ENCODE peak calls at places on chromosomes 3 and 15, in five cellular contexts. W is cardiac muscle cell, F is OCI-LY7, I is endothelial cell of umbilical vein, C is bronchial epithelial cell. D is an unnamed sample. For H3K36me3, the result is how much of the 10 kb centered on the place peaks cover.

GRCh38 chr3:131396170-131396569 is 14.6 kb downstream of the NUDT16 start:
- DNase-seq in F (no peak), C (no peak), I (no peak), W (no peak), D (no peak)

GRCh38 chr3:64266065-64266874 is 41.0 kb upstream of the PRICKLE2 start:
- DNase-seq in W (no peak), F (no peak), I (peak), C (peak), D (no peak)

GRCh38 chr15:57319226-57319918 is 56.9 kb upstream of the CGNL1 start:
- DNase-seq in W (no peak), C (no peak), I (no peak), F (no peak), D (peak)

GRCh38 chr3:30548605-30549004 is 57.8 kb upstream of the TGFBR2 start:
- DNase-seq in W (no peak), F (peak), C (peak), I (no peak), D (peak)

GRCh38 chr15:31930967-31931366 is 99.3 kb upstream of the CHRNA7 start:
- DNase-seq in I (no peak), F (no peak), W (no peak), C (no peak), D (no peak)

GRCh38 chr3:87082806-87083440 is 92.0 kb upstream of the VGLL3 start:
- DNase-seq in I (peak), W (peak), F (peak), C (peak), D (peak)

GRCh38 chr15:40454904-40455391 is 14.2 kb downstream of the BAHD1 start:
- DNase-seq in I (no peak), W (no peak), C (peak), F (no peak), D (no peak)

GRCh38 chr3:50371133-50371670 is 11.9 kb upstream of the TMEM115 start:
- DNase-seq in I (no peak), W (no peak), F (no peak), C (no peak), D (no peak)

GRCh38 chr15:83250766-83251165 is 33.7 kb downstream of the BNC1 start:
- DNase-seq in I (no peak), W (no peak), F (no peak), C (peak), D (no peak)

GRCh38 chr15:70095387-70096214 is 2.1 kb downstream of the TLE3 start:
- DNase-seq in C (no peak), W (peak), F (peak), I (peak), D (peak)

GRCh38 chr15:69394556-69395282 is 19.4 kb upstream of the KIF23 start:
- DNase-seq in F (peak), I (peak), C (peak), W (peak), D (peak)

GRCh38 chr15:70524470-70524869 is 238.9 kb downstream of the UACA start:
- DNase-seq in F (no peak), C (no peak), W (no peak), I (no peak), D (no peak)

GRCh38 chr3:39128951-39129350 is 21.5 kb downstream of the TTC21A start:
- DNase-seq in F (no peak), I (no peak), W (no peak), C (no peak), D (no peak)

GRCh38 chr3:30286007-30286669 is 320.3 kb upstream of the TGFBR2 start:
- DNase-seq in W (no peak), I (peak), F (no peak), C (peak), D (no peak)

GRCh38 chr3:48859188-48859587 is 11.5 kb upstream of the PRKAR2A start:
- DNase-seq in F (no peak), I (no peak), W (no peak), C (no peak), D (no peak)

GRCh38 chr3:46396129-46396528 is 10.7 kb downstream of the CCR5AS start:
- DNase-seq in W (no peak), F (no peak), I (no peak), C (no peak), D (no peak)

GRCh38 chr15:70055601-70056051 is 42.1 kb downstream of the TLE3 start:
- DNase-seq in F (no peak), W (no peak), C (no peak), I (no peak), D (no peak)

GRCh38 chr3:11718582-11719405 is 75.1 kb upstream of the VGLL4 start:
- DNase-seq in C (peak), W (peak), F (peak), I (peak), D (peak)

GRCh38 chr15:22883196-22883595 is 44.7 kb downstream of the NIPA2 start:
- DNase-seq in F (no peak), C (no peak), W (no peak), I (no peak), D (no peak)
- H3K36me3 ChIP-seq in F (under half), C (under half), W (under half), I (under half), D (under half)

GRCh38 chr3:128634075-128634611 is 16.5 kb downstream of the RPN1 start:
- DNase-seq in W (no peak), F (no peak), C (no peak), I (no peak), D (no peak)

GRCh38 chr3:128629936-128630335 is 20.7 kb downstream of the RPN1 start:
- DNase-seq in I (no peak), C (no peak), W (no peak), F (no peak), D (no peak)

GRCh38 chr3:128632301-128632700 is 18.3 kb downstream of the RPN1 start:
- DNase-seq in W (no peak), I (no peak), F (no peak), C (no peak), D (no peak)
- H3K36me3 ChIP-seq in W (under half), I (under half), F (half or more), C (under half), D (under half)

GRCh38 chr15:48380183-48380582 is 49.0 kb downstream of the DUT start:
- DNase-seq in F (no peak), W (no peak), C (no peak), I (no peak), D (no peak)
- H3K36me3 ChIP-seq in F (under half), W (under half), C (under half), I (under half), D (under half)

GRCh38 chr15:85741021-85741421 is 53.7 kb downstream of the KLHL25 start:
- DNase-seq in F (no peak), C (no peak), W (no peak), I (no peak), D (peak)

GRCh38 chr15:85744636-85745422 is 49.9 kb downstream of the KLHL25 start:
- DNase-seq in I (no peak), C (no peak), W (no peak), F (no peak), D (no peak)

GRCh38 chr15:85742186-85742751 is 52.5 kb downstream of the KLHL25 start:
- DNase-seq in I (no peak), C (no peak), F (no peak), W (no peak), D (peak)

GRCh38 chr15:85743392-85744045 is 51.2 kb downstream of the KLHL25 start:
- DNase-seq in W (no peak), I (no peak), C (no peak), F (no peak), D (peak)

GRCh38 chr15:85741662-85742061 is 53.1 kb downstream of the KLHL25 start:
- DNase-seq in F (no peak), I (no peak), C (no peak), W (no peak), D (no peak)
- H3K36me3 ChIP-seq in F (half or more), I (under half), C (under half), W (under half), D (under half)

GRCh38 chr3:24490151-24490550 is 4.5 kb downstream of the THRB start:
- DNase-seq in C (no peak), I (no peak), W (no peak), F (no peak), D (no peak)
- H3K36me3 ChIP-seq in C (under half), I (under half), W (under half), F (under half), D (under half)

GRCh38 chr3:179416681-179417080 is 34.6 kb downstream of the GNB4 start:
- DNase-seq in F (no peak), W (no peak), I (no peak), C (no peak), D (no peak)

GRCh38 chr3:179418610-179419009 is 32.7 kb downstream of the GNB4 start:
- DNase-seq in F (no peak), I (no peak), C (no peak), W (no peak), D (no peak)

GRCh38 chr3:179415377-179415776 is 35.9 kb downstream of the GNB4 start:
- DNase-seq in W (no peak), F (no peak), C (no peak), I (no peak), D (no peak)

GRCh38 chr3:179410999-179411398 is 40.3 kb downstream of the GNB4 start:
- DNase-seq in W (no peak), F (no peak), I (no peak), C (no peak), D (no peak)

DNA sequence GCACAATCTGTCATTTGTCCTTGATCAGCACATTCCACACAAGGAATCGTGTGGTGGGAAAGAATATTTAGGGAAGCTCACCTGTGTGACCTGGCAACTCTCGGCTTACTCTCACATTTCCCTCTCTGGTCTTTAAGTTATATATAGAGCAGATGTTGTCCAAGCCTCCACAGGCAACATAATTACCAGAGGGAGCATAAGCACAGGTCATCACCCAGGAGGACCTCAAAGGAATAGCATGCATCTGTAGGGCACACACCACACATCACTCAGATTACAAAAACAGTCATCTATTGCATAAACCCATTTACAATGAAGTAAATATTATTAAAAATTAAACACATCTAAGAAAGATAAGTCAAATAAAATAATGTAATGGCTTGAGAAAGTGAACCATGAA is 36.5 kb downstream of the GNB4 start:
- DNase-seq in C (no peak), I (no peak), F (no peak), W (no peak), D (no peak)
- H3K36me3 ChIP-seq in C (under half), I (under half), F (under half), W (under half), D (under half)

GRCh38 chr3:14892226-14892625 is 55.2 kb upstream of the NR2C2 start:
- DNase-seq in I (no peak), C (no peak), F (no peak), W (no peak), D (no peak)

GRCh38 chr3:14897266-14897665 is 50.1 kb upstream of the NR2C2 start:
- DNase-seq in W (no peak), I (no peak), F (no peak), C (no peak), D (no peak)

GRCh38 chr3:14890470-14890869 is 56.9 kb upstream of the NR2C2 start:
- DNase-seq in F (no peak), W (no peak), C (no peak), I (peak), D (no peak)

GRCh38 chr3:14891135-14892132 is 55.9 kb upstream of the NR2C2 start:
- DNase-seq in I (no peak), W (no peak), C (no peak), F (no peak), D (no peak)

GRCh38 chr3:14894085-14894484 is 53.3 kb upstream of the NR2C2 start:
- DNase-seq in F (no peak), W (no peak), C (no peak), I (no peak), D (no peak)
- H3K36me3 ChIP-seq in F (under half), W (under half), C (under half), I (under half), D (under half)

GRCh38 chr3:184333700-184334099 is 3.7 kb upstream of the FAM131A start:
- DNase-seq in W (no peak), I (no peak), C (no peak), F (no peak), D (no peak)

GRCh38 chr3:184334470-184335158 is 2.8 kb upstream of the FAM131A start:
- DNase-seq in F (no peak), W (no peak), I (peak), C (peak), D (no peak)

GRCh38 chr3:184335291-184335660 is 2.1 kb upstream of the FAM131A start:
- DNase-seq in W (no peak), F (no peak), C (no peak), I (peak), D (no peak)

GRCh38 chr3:184333190-184333589 is 4.2 kb upstream of the FAM131A start:
- DNase-seq in C (no peak), F (no peak), W (no peak), I (no peak), D (no peak)

GRCh38 chr3:184332370-184333090 is 4.9 kb upstream of the FAM131A start:
- DNase-seq in F (no peak), C (peak), W (no peak), I (peak), D (no peak)
- H3K36me3 ChIP-seq in F (half or more), C (under half), W (half or more), I (under half), D (half or more)

GRCh38 chr15:52370010-52370409 is 74.4 kb upstream of the MYO5C start:
- DNase-seq in I (no peak), F (no peak), W (no peak), C (peak), D (no peak)
- H3K36me3 ChIP-seq in I (under half), F (half or more), W (under half), C (under half), D (under half)